ENCODE peak calls at places on chromosomes 4 and X, in seven cellular contexts. Q is fibroblast of lung; K is CD4-positive, CD25-positive, alpha-beta regulatory T cell; H is HL-60; U is GM23248; M is IMR-90; P is sigmoid colon. Y is an unnamed sample. For H3K27me3, the result is how much of the 10 kb centered on the place peaks cover.

GRCh38 chrX:154096140-154097002 is 1.1 kb downstream of the MECP2 start:
- DNase-seq in Q (peak), K (no peak), H (no peak), U (peak), M (peak), P (no peak), Y (no peak)

GRCh38 chr4:99845708-99846469 is 29.3 kb downstream of the DAPP1 start:
- DNase-seq in Q (no peak), K (no peak), H (no peak), U (no peak), M (no peak), P (no peak), Y (no peak)

GRCh38 chr4:34170941-34171340 is 2073.4 kb downstream of the ARAP2 start:
- DNase-seq in Q (no peak), K (no peak), H (no peak), U (peak), M (peak), P (no peak), Y (no peak)

GRCh38 chr4:153161599-153161971 is 42.7 kb upstream of the TRIM2 start:
- DNase-seq in Q (no peak), K (no peak), H (no peak), U (peak), M (peak), P (no peak), Y (no peak)

GRCh38 chr4:6926681-6927478 is 17.3 kb downstream of the TBC1D14 start:
- DNase-seq in Q (peak), K (peak), H (no peak), U (no peak), M (peak), P (no peak), Y (no peak)

GRCh38 chr4:86721412-86721811 is 127.3 kb downstream of the PTPN13 start:
- DNase-seq in Q (no peak), K (no peak), H (no peak), U (no peak), M (no peak), P (no peak), Y (no peak)

GRCh38 chr4:25702848-25703247 is 47.2 kb downstream of the SLC34A2 start:
- DNase-seq in Q (peak), K (no peak), H (no peak), U (peak), M (peak), P (no peak), Y (no peak)

GRCh38 chr4:118335316-118335715 is 17.5 kb downstream of the PRSS12 start:
- DNase-seq in Q (peak), K (no peak), H (no peak), U (no peak), M (no peak), P (no peak), Y (no peak)

GRCh38 chr4:89175611-89176010 is 64.3 kb downstream of the TIGD2 start:
- DNase-seq in Q (no peak), K (no peak), H (no peak), U (no peak), M (no peak), P (no peak), Y (no peak)

GRCh38 chr4:81605278-81605677 is 133.6 kb upstream of the RASGEF1B start:
- DNase-seq in Q (no peak), K (no peak), H (no peak), U (no peak), M (no peak), P (no peak), Y (no peak)

GRCh38 chr4:1868912-1869311 is 2.3 kb upstream of the NSD2 start:
- DNase-seq in Q (no peak), K (no peak), H (no peak), U (no peak), M (no peak), P (no peak), Y (no peak)

DNA sequence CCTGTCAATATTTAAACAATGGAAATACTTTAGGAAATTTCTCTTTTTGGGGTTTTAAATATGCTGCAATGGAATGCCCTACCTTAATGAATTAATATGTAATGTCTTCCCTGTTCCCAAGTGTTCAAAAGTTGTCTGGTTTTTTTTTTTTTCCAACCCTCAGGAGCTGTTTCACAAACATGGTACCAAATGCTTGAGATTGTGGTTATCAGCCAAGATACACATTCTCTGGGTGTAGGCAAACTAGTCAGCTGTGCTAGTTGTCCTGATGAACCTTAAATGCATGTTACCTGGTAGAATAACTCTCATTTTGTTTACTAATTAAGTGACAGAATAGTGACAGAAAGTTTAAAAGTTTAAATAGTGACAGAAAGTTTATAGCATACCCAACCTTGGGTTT is 50.7 kb downstream of the FHL1 start:
- DNase-seq in Q (no peak), K (no peak), H (no peak), U (no peak), M (no peak), P (no peak), Y (no peak)
- H3K4me3 ChIP-seq in Q (no peak), K (no peak), H (no peak), U (no peak), M (no peak), P (peak), Y (no peak)

DNA sequence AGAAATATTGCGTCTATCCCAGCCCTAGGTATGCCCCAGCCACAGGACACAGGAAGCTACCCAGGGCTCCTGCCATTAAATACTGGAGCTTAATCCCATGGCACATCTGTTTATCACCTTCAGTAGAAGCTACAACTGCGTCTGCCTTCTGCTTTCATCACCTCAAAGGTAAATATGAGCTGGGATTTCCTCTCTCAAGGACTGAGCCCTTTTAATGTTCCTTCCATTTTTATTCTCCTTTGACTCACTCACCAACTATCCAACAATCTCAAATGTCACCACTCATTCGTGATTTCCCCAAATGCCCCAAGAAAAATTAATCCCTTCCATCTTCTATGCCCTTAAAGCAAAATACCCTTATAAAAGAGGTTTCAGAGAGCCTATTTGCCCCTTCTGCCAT is 1.8 kb upstream of the MID1 start:
- DNase-seq in Q (no peak), K (no peak), H (no peak), U (no peak), M (peak), P (no peak), Y (no peak)
- H3K27me3 ChIP-seq in Q (under half), K (under half), H (under half), U (under half), M (under half), P (under half), Y (under half)

GRCh38 chr4:38855466-38855865 is 1.2 kb downstream of the TLR6 start:
- DNase-seq in Q (no peak), K (no peak), H (no peak), U (no peak), M (no peak), P (no peak), Y (no peak)
- H3K4me3 ChIP-seq in Q (no peak), K (peak), H (peak), U (no peak), M (no peak), P (no peak), Y (no peak)

GRCh38 chrX:151169783-151170182 is 6.6 kb upstream of the GPR50 start:
- DNase-seq in Q (no peak), K (no peak), H (no peak), U (no peak), M (no peak), P (no peak), Y (no peak)
- H3K27me3 ChIP-seq in Q (under half), K (under half), H (under half), U (under half), M (under half), P (under half), Y (under half)

GRCh38 chr4:10124167-10124930 is 7.8 kb upstream of the WDR1 start:
- DNase-seq in Q (no peak), K (no peak), H (no peak), U (no peak), M (no peak), P (no peak), Y (no peak)

GRCh38 chr4:10119773-10120172 is 3.2 kb upstream of the WDR1 start:
- DNase-seq in Q (no peak), K (no peak), H (no peak), U (no peak), M (no peak), P (no peak), Y (no peak)

GRCh38 chr4:10121568-10122097 is 5.0 kb upstream of the WDR1 start:
- DNase-seq in Q (no peak), K (no peak), H (no peak), U (no peak), M (no peak), P (no peak), Y (no peak)

GRCh38 chr4:10122236-10122932 is 5.8 kb upstream of the WDR1 start:
- DNase-seq in Q (no peak), K (no peak), H (no peak), U (no peak), M (no peak), P (no peak), Y (no peak)

DNA sequence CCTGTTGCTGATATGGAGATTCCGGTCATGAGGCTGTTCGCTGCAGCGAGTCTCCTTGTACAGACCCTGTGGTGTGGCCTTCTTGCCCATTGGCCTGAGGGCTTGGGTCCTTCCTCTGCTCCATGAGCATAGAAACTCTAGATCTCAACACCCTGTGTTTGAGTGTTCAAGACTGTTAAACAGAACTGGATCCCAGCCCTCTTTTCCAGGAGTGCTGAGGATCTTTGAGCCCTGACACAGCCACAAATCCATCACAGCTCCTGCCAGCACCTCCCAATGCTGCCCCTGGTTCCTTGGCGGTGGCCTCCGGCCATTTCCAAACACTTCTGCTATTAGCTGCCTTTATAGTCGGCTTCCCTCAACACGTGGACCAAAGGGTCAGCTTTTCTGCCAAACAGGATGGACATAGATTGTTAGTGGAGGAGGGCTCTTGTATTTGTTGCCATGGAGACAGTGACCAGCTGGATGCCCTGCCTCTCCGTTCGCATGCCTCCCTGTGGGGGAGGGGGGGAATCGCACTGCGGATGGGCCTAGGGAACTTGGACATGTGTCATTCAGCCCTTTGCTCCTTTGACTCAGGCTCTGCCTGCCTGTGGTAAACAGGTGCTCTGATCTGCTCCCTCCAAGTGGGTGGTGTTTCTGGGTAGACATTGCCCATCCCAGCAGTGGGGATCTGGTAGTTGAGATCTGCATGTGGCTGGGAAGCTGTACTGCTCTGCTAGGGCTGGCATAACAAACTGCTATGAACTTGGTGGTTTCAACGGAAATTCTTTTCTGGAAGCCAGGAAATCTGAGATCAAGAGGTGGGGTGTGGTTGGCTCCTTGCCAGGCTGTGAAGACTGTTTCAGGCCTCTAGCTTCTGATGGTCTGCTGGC is 6.9 kb upstream of the WDR1 start:
- DNase-seq in Q (peak), K (no peak), H (no peak), U (no peak), M (peak), P (no peak), Y (peak)
- H3K4me3 ChIP-seq in Q (no peak), K (no peak), H (no peak), U (no peak), M (no peak), P (no peak), Y (no peak)

GRCh38 chr4:10120943-10121567 is 4.5 kb upstream of the WDR1 start:
- DNase-seq in Q (no peak), K (no peak), H (no peak), U (no peak), M (no peak), P (no peak), Y (no peak)
- H3K27me3 ChIP-seq in Q (under half), K (under half), H (under half), U (under half), M (under half), P (under half), Y (under half)

GRCh38 chr4:145909331-145909730 is 29.3 kb downstream of the ZNF827 start:
- DNase-seq in Q (no peak), K (no peak), H (no peak), U (peak), M (no peak), P (peak), Y (peak)
- H3K4me3 ChIP-seq in Q (no peak), K (no peak), H (no peak), U (peak), M (no peak), P (peak), Y (no peak)

GRCh38 chrX:151762802-151763201 is 28.3 kb downstream of the CNGA2 start:
- DNase-seq in Q (no peak), K (no peak), H (no peak), U (no peak), M (no peak), P (no peak), Y (no peak)
- H3K27me3 ChIP-seq in Q (under half), K (under half), H (under half), U (under half), M (under half), P (under half), Y (under half)

DNA sequence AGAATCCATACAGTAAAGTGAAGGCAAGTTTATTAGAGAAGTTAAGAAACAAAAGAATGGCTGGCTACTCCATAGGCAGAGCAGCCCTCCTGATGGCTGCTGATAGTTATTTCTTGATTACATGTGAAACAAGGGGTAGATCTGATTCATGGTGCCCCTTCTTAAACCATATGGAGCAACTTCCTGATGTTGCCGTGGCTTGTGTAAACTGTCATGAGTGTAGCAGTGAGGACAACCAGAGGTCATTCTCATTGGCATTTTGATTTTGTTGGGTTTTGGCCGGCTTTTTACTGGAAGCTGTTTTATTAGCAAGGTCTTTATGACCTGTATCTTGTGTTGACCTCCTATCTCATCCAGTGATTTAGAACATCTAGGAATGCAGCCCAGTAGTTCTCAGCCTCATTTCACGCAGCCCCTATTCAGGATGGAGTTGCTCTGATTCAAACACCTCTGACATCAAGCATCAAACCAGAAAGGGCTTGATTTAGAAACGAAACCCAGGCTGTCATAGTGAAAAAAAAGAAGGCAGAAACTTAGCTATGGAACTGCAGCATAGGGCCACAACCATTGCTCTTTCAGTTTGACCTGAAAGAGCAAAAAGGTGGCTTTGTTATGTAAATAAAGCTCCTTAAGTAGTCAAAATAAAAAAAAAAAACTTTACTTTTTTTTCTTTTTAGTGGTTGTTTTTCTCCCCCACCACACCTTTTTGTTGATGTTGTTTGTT is 37.8 kb downstream of the SPCS3 start:
- DNase-seq in Q (peak), K (no peak), H (no peak), U (peak), M (peak), P (no peak), Y (peak)
- H3K4me3 ChIP-seq in Q (no peak), K (no peak), H (no peak), U (no peak), M (no peak), P (no peak), Y (no peak)

GRCh38 chrX:137969191-137969590 is 403.3 kb downstream of the ZIC3 start:
- DNase-seq in Q (no peak), K (no peak), H (no peak), U (no peak), M (no peak), P (no peak), Y (no peak)
- H3K27me3 ChIP-seq in Q (under half), K (under half), H (under half), U (under half), M (under half), P (under half), Y (under half)